ENCODE peak calls at places on chromosomes 13 and 19, in ten cellular contexts. One of them, this sample, is unnamed.

GRCh38 chr19:56973713-56974553 is 133.4 kb upstream of the PEG3 start:
- DNase-seq in non-pigmented ciliary epithelial cell: no peak
- DNase-seq in activated naive CD4-positive, alpha-beta T cell treated with anti-CD3 and anti-CD28 coated beads, Interleukin-2, amount 10 ng/mL, durations not matched to agents 7 days and 5 days: no peak
- DNase-seq in stimulated activated naive CD8-positive, alpha-beta T cell treated with anti-CD3 and anti-CD28 coated beads, Interleukin-15, amount 100 ng/mL, for 72 hours: no peak
- DNase-seq in T follicular helper cell: no peak
- DNase-seq in psoas muscle: no peak
- DNase-seq in stimulated activated CD4-positive, alpha-beta T cell treated with anti-CD3 and anti-CD28 coated beads, Interleukin-2, amount 100 ng/mL, for 48 hours: no peak
- DNase-seq in activated CD4-positive, alpha-beta T cell treated with anti-CD3 and anti-CD28 coated beads for 48 hours: no peak
- DNase-seq in substantia nigra: no peak
- DNase-seq in dorsolateral prefrontal cortex: no peak
- DNase-seq in this sample: no peak

GRCh38 chr19:1157931-1158884 is 15.9 kb downstream of the SBNO2 start:
- DNase-seq in non-pigmented ciliary epithelial cell: no peak
- DNase-seq in activated naive CD4-positive, alpha-beta T cell treated with anti-CD3 and anti-CD28 coated beads, Interleukin-2, amount 10 ng/mL, durations not matched to agents 7 days and 5 days: no peak
- DNase-seq in stimulated activated naive CD8-positive, alpha-beta T cell treated with anti-CD3 and anti-CD28 coated beads, Interleukin-15, amount 100 ng/mL, for 72 hours: no peak
- DNase-seq in T follicular helper cell: no peak
- DNase-seq in psoas muscle: no peak
- DNase-seq in stimulated activated CD4-positive, alpha-beta T cell treated with anti-CD3 and anti-CD28 coated beads, Interleukin-2, amount 100 ng/mL, for 48 hours: no peak
- DNase-seq in activated CD4-positive, alpha-beta T cell treated with anti-CD3 and anti-CD28 coated beads for 48 hours: no peak
- DNase-seq in substantia nigra: no peak
- DNase-seq in dorsolateral prefrontal cortex: no peak
- DNase-seq in this sample: no peak

GRCh38 chr13:69970521-69970920 is 137.1 kb upstream of the ATXN8OS start:
- DNase-seq in non-pigmented ciliary epithelial cell: peak
- DNase-seq in activated naive CD4-positive, alpha-beta T cell treated with anti-CD3 and anti-CD28 coated beads, Interleukin-2, amount 10 ng/mL, durations not matched to agents 7 days and 5 days: no peak
- DNase-seq in stimulated activated naive CD8-positive, alpha-beta T cell treated with anti-CD3 and anti-CD28 coated beads, Interleukin-15, amount 100 ng/mL, for 72 hours: no peak
- DNase-seq in T follicular helper cell: no peak
- DNase-seq in psoas muscle: no peak
- DNase-seq in stimulated activated CD4-positive, alpha-beta T cell treated with anti-CD3 and anti-CD28 coated beads, Interleukin-2, amount 100 ng/mL, for 48 hours: no peak
- DNase-seq in activated CD4-positive, alpha-beta T cell treated with anti-CD3 and anti-CD28 coated beads for 48 hours: no peak
- DNase-seq in substantia nigra: no peak
- DNase-seq in dorsolateral prefrontal cortex: no peak
- DNase-seq in this sample: no peak

GRCh38 chr19:16216744-16217670 is 19.3 kb downstream of the AP1M1 start:
- DNase-seq in non-pigmented ciliary epithelial cell: no peak
- DNase-seq in activated naive CD4-positive, alpha-beta T cell treated with anti-CD3 and anti-CD28 coated beads, Interleukin-2, amount 10 ng/mL, durations not matched to agents 7 days and 5 days: peak
- DNase-seq in stimulated activated naive CD8-positive, alpha-beta T cell treated with anti-CD3 and anti-CD28 coated beads, Interleukin-15, amount 100 ng/mL, for 72 hours: no peak
- DNase-seq in T follicular helper cell: no peak
- DNase-seq in psoas muscle: no peak
- DNase-seq in stimulated activated CD4-positive, alpha-beta T cell treated with anti-CD3 and anti-CD28 coated beads, Interleukin-2, amount 100 ng/mL, for 48 hours: no peak
- DNase-seq in activated CD4-positive, alpha-beta T cell treated with anti-CD3 and anti-CD28 coated beads for 48 hours: no peak
- DNase-seq in substantia nigra: no peak
- DNase-seq in dorsolateral prefrontal cortex: no peak
- DNase-seq in this sample: no peak

GRCh38 chr19:480016-480855 is 16.1 kb upstream of the MADCAM1 start:
- DNase-seq in non-pigmented ciliary epithelial cell: no peak
- DNase-seq in activated naive CD4-positive, alpha-beta T cell treated with anti-CD3 and anti-CD28 coated beads, Interleukin-2, amount 10 ng/mL, durations not matched to agents 7 days and 5 days: peak
- DNase-seq in stimulated activated naive CD8-positive, alpha-beta T cell treated with anti-CD3 and anti-CD28 coated beads, Interleukin-15, amount 100 ng/mL, for 72 hours: no peak
- DNase-seq in T follicular helper cell: peak
- DNase-seq in psoas muscle: peak
- DNase-seq in stimulated activated CD4-positive, alpha-beta T cell treated with anti-CD3 and anti-CD28 coated beads, Interleukin-2, amount 100 ng/mL, for 48 hours: peak
- DNase-seq in activated CD4-positive, alpha-beta T cell treated with anti-CD3 and anti-CD28 coated beads for 48 hours: peak
- DNase-seq in substantia nigra: peak
- DNase-seq in dorsolateral prefrontal cortex: peak
- DNase-seq in this sample: no peak

GRCh38 chr19:38400361-38400760 is 2.5 kb upstream of the FAM98C start:
- DNase-seq in non-pigmented ciliary epithelial cell: no peak
- DNase-seq in activated naive CD4-positive, alpha-beta T cell treated with anti-CD3 and anti-CD28 coated beads, Interleukin-2, amount 10 ng/mL, durations not matched to agents 7 days and 5 days: no peak
- DNase-seq in stimulated activated naive CD8-positive, alpha-beta T cell treated with anti-CD3 and anti-CD28 coated beads, Interleukin-15, amount 100 ng/mL, for 72 hours: no peak
- DNase-seq in T follicular helper cell: no peak
- DNase-seq in psoas muscle: no peak
- DNase-seq in stimulated activated CD4-positive, alpha-beta T cell treated with anti-CD3 and anti-CD28 coated beads, Interleukin-2, amount 100 ng/mL, for 48 hours: no peak
- DNase-seq in activated CD4-positive, alpha-beta T cell treated with anti-CD3 and anti-CD28 coated beads for 48 hours: no peak
- DNase-seq in substantia nigra: no peak
- DNase-seq in dorsolateral prefrontal cortex: no peak
- DNase-seq in this sample: no peak

GRCh38 chr13:94400874-94401273 is 78.6 kb downstream of the DCT start:
- DNase-seq in non-pigmented ciliary epithelial cell: no peak
- DNase-seq in activated naive CD4-positive, alpha-beta T cell treated with anti-CD3 and anti-CD28 coated beads, Interleukin-2, amount 10 ng/mL, durations not matched to agents 7 days and 5 days: no peak
- DNase-seq in stimulated activated naive CD8-positive, alpha-beta T cell treated with anti-CD3 and anti-CD28 coated beads, Interleukin-15, amount 100 ng/mL, for 72 hours: no peak
- DNase-seq in T follicular helper cell: no peak
- DNase-seq in psoas muscle: no peak
- DNase-seq in stimulated activated CD4-positive, alpha-beta T cell treated with anti-CD3 and anti-CD28 coated beads, Interleukin-2, amount 100 ng/mL, for 48 hours: no peak
- DNase-seq in activated CD4-positive, alpha-beta T cell treated with anti-CD3 and anti-CD28 coated beads for 48 hours: no peak
- DNase-seq in substantia nigra: no peak
- DNase-seq in dorsolateral prefrontal cortex: no peak
- DNase-seq in this sample: no peak

GRCh38 chr13:51625555-51626345 is 41.5 kb downstream of the WDFY2 start:
- DNase-seq in non-pigmented ciliary epithelial cell: no peak
- DNase-seq in activated naive CD4-positive, alpha-beta T cell treated with anti-CD3 and anti-CD28 coated beads, Interleukin-2, amount 10 ng/mL, durations not matched to agents 7 days and 5 days: no peak
- DNase-seq in stimulated activated naive CD8-positive, alpha-beta T cell treated with anti-CD3 and anti-CD28 coated beads, Interleukin-15, amount 100 ng/mL, for 72 hours: no peak
- DNase-seq in T follicular helper cell: no peak
- DNase-seq in psoas muscle: no peak
- DNase-seq in stimulated activated CD4-positive, alpha-beta T cell treated with anti-CD3 and anti-CD28 coated beads, Interleukin-2, amount 100 ng/mL, for 48 hours: no peak
- DNase-seq in activated CD4-positive, alpha-beta T cell treated with anti-CD3 and anti-CD28 coated beads for 48 hours: no peak
- DNase-seq in substantia nigra: no peak
- DNase-seq in dorsolateral prefrontal cortex: no peak
- DNase-seq in this sample: no peak

GRCh38 chr13:18947376-18947977 is 234.1 kb downstream of the TUBA3C start:
- DNase-seq in non-pigmented ciliary epithelial cell: no peak
- DNase-seq in activated naive CD4-positive, alpha-beta T cell treated with anti-CD3 and anti-CD28 coated beads, Interleukin-2, amount 10 ng/mL, durations not matched to agents 7 days and 5 days: no peak
- DNase-seq in stimulated activated naive CD8-positive, alpha-beta T cell treated with anti-CD3 and anti-CD28 coated beads, Interleukin-15, amount 100 ng/mL, for 72 hours: no peak
- DNase-seq in T follicular helper cell: no peak
- DNase-seq in psoas muscle: no peak
- DNase-seq in stimulated activated CD4-positive, alpha-beta T cell treated with anti-CD3 and anti-CD28 coated beads, Interleukin-2, amount 100 ng/mL, for 48 hours: no peak
- DNase-seq in activated CD4-positive, alpha-beta T cell treated with anti-CD3 and anti-CD28 coated beads for 48 hours: no peak
- DNase-seq in substantia nigra: no peak
- DNase-seq in dorsolateral prefrontal cortex: no peak
- DNase-seq in this sample: no peak

GRCh38 chr13:36919206-36919832 is 719 bp downstream of the SMAD9 start:
- DNase-seq in non-pigmented ciliary epithelial cell: no peak
- DNase-seq in activated naive CD4-positive, alpha-beta T cell treated with anti-CD3 and anti-CD28 coated beads, Interleukin-2, amount 10 ng/mL, durations not matched to agents 7 days and 5 days: no peak
- DNase-seq in stimulated activated naive CD8-positive, alpha-beta T cell treated with anti-CD3 and anti-CD28 coated beads, Interleukin-15, amount 100 ng/mL, for 72 hours: peak
- DNase-seq in T follicular helper cell: no peak
- DNase-seq in psoas muscle: peak
- DNase-seq in stimulated activated CD4-positive, alpha-beta T cell treated with anti-CD3 and anti-CD28 coated beads, Interleukin-2, amount 100 ng/mL, for 48 hours: no peak
- DNase-seq in activated CD4-positive, alpha-beta T cell treated with anti-CD3 and anti-CD28 coated beads for 48 hours: peak
- DNase-seq in substantia nigra: no peak
- DNase-seq in dorsolateral prefrontal cortex: no peak
- DNase-seq in this sample: no peak

GRCh38 chr19:38061294-38061693 is 154.3 kb downstream of the SIPA1L3 start:
- DNase-seq in non-pigmented ciliary epithelial cell: peak
- DNase-seq in activated naive CD4-positive, alpha-beta T cell treated with anti-CD3 and anti-CD28 coated beads, Interleukin-2, amount 10 ng/mL, durations not matched to agents 7 days and 5 days: no peak
- DNase-seq in stimulated activated naive CD8-positive, alpha-beta T cell treated with anti-CD3 and anti-CD28 coated beads, Interleukin-15, amount 100 ng/mL, for 72 hours: no peak
- DNase-seq in T follicular helper cell: no peak
- DNase-seq in psoas muscle: no peak
- DNase-seq in stimulated activated CD4-positive, alpha-beta T cell treated with anti-CD3 and anti-CD28 coated beads, Interleukin-2, amount 100 ng/mL, for 48 hours: no peak
- DNase-seq in activated CD4-positive, alpha-beta T cell treated with anti-CD3 and anti-CD28 coated beads for 48 hours: no peak
- DNase-seq in substantia nigra: no peak
- DNase-seq in dorsolateral prefrontal cortex: no peak
- DNase-seq in this sample: no peak

GRCh38 chr13:107104631-107105030 is 536.7 kb upstream of the ARGLU1 start:
- DNase-seq in non-pigmented ciliary epithelial cell: no peak
- DNase-seq in activated naive CD4-positive, alpha-beta T cell treated with anti-CD3 and anti-CD28 coated beads, Interleukin-2, amount 10 ng/mL, durations not matched to agents 7 days and 5 days: no peak
- DNase-seq in stimulated activated naive CD8-positive, alpha-beta T cell treated with anti-CD3 and anti-CD28 coated beads, Interleukin-15, amount 100 ng/mL, for 72 hours: no peak
- DNase-seq in T follicular helper cell: no peak
- DNase-seq in psoas muscle: no peak
- DNase-seq in stimulated activated CD4-positive, alpha-beta T cell treated with anti-CD3 and anti-CD28 coated beads, Interleukin-2, amount 100 ng/mL, for 48 hours: no peak
- DNase-seq in activated CD4-positive, alpha-beta T cell treated with anti-CD3 and anti-CD28 coated beads for 48 hours: no peak
- DNase-seq in substantia nigra: no peak
- DNase-seq in dorsolateral prefrontal cortex: no peak
- DNase-seq in this sample: no peak

This sample was measured in nucleus accumbens.